ENCODE peak calls at places on chromosomes 6 and 20, in four cellular contexts. E is fibroblast of the aortic adventitia, X is brain microvascular endothelial cell, F is body of pancreas. V is an unnamed sample.
A peak's percentile ranks its signal among the peaks of the same experiment; 100 is the strongest.

GRCh38 chr20:32535953-32536823 is 48.9 kb downstream of the NOL4L start:
- DNase-seq in E (no peak), X (no peak), F (peak; percentile 81), V (no peak)

GRCh38 chr6:89082439-89082838 is 1.9 kb downstream of the PNRC1 start:
- DNase-seq in E (peak; percentile 70), X (peak; percentile 18), F (no peak), V (peak; percentile 38)

GRCh38 chr20:380763-381580 is 412 bp downstream of the TRIB3 start:
- DNase-seq in E (peak; percentile 83), X (peak; percentile 35), F (peak; percentile 65), V (peak; percentile 58)

GRCh38 chr6:93927731-93928130 is 508.4 kb upstream of the EPHA7 start:
- DNase-seq in E (no peak), X (no peak), F (peak; percentile 7), V (no peak)

GRCh38 chr20:15818651-15819071 is 754.6 kb downstream of the KIF16B start:
- DNase-seq in E (no peak), X (no peak), F (no peak), V (no peak)

GRCh38 chr6:129235167-129236072 is 352.5 kb downstream of the LAMA2 start:
- DNase-seq in E (peak; percentile 62), X (no peak), F (no peak), V (peak; percentile 63)

GRCh38 chr20:38658879-38659612 is 57.4 kb downstream of the ARHGAP40 start:
- DNase-seq in E (no peak), X (no peak), F (peak; percentile 46), V (no peak)

GRCh38 chr6:29602564-29603361 is 17.8 kb downstream of the OR2H2 start:
- DNase-seq in E (no peak), X (peak; percentile 20), F (no peak), V (no peak)

GRCh38 chr20:63402860-63403220 is 41.7 kb upstream of the CHRNA4 start:
- DNase-seq in E (no peak), X (no peak), F (no peak), V (no peak)

GRCh38 chr20:56411759-56412472 is at the start of gene CASS4:
- DNase-seq in E (peak; percentile 78), X (peak; percentile 91), F (no peak), V (peak; percentile 81)

GRCh38 chr6:84074988-84075781 is 41.6 kb downstream of the MRAP2 start:
- DNase-seq in E (peak; percentile 29), X (peak; percentile 38), F (no peak), V (peak; percentile 10)

GRCh38 chr6:128368213-128369000 is 152.0 kb downstream of the PTPRK start:
- DNase-seq in E (no peak), X (no peak), F (no peak), V (no peak)

GRCh38 chr20:64079273-64080012 is at the start of gene RGS19:
- DNase-seq in E (peak; percentile 55), X (no peak), F (peak; percentile 85), V (peak; percentile 46)

GRCh38 chr6:138500867-138501446 is 1.7 kb upstream of the NHSL1 start:
- DNase-seq in E (no peak), X (no peak), F (no peak), V (peak; percentile 62)

GRCh38 chr20:44120676-44121425 is 66.1 kb downstream of the JPH2 start:
- DNase-seq in E (no peak), X (no peak), F (no peak), V (no peak)

GRCh38 chr20:46999821-47000465 is 105.3 kb downstream of the EYA2 start:
- DNase-seq in E (no peak), X (no peak), F (no peak), V (no peak)

GRCh38 chr6:149925253-149925973 is 2.5 kb upstream of the RAET1G start:
- DNase-seq in E (no peak), X (peak; percentile 9), F (peak; percentile 29), V (no peak)

GRCh38 chr6:64553414-64553813 is 917.8 kb downstream of the PHF3 start:
- DNase-seq in E (no peak), X (no peak), F (no peak), V (no peak)

GRCh38 chr6:38713812-38714211 is 1.3 kb upstream of the DNAH8 start:
- DNase-seq in E (no peak), X (no peak), F (no peak), V (no peak)

GRCh38 chr6:31180500-31180899 is 10.0 kb upstream of the POU5F1 start:
- DNase-seq in E (peak; percentile 81), X (peak; percentile 28), F (peak; percentile 52), V (peak; percentile 71)

GRCh38 chr6:125869427-125869826 is 78.7 kb downstream of the NCOA7 start:
- DNase-seq in E (no peak), X (no peak), F (peak; percentile 57), V (no peak)

GRCh38 chr6:87858440-87858839 is 156.4 kb upstream of the AKIRIN2 start:
- DNase-seq in E (no peak), X (no peak), F (no peak), V (no peak)

GRCh38 chr20:13814672-13815071 is 29.8 kb downstream of the NDUFAF5 start:
- DNase-seq in E (no peak), X (no peak), F (no peak), V (no peak)

GRCh38 chr6:49784272-49784671 is 2.8 kb downstream of the PGK2 start:
- DNase-seq in E (no peak), X (no peak), F (no peak), V (no peak)

GRCh38 chr6:49790340-49790739 is 3.3 kb upstream of the PGK2 start:
- DNase-seq in E (no peak), X (no peak), F (no peak), V (no peak)

GRCh38 chr6:49782293-49783181 is 4.5 kb downstream of the PGK2 start:
- DNase-seq in E (no peak), X (no peak), F (no peak), V (no peak)

GRCh38 chr6:49787176-49787575 is at the start of gene PGK2:
- DNase-seq in E (no peak), X (no peak), F (no peak), V (no peak)
- TF ChIP-seq CTCF in E (no peak), X (no peak), F (no peak), V (no peak)

GRCh38 chr6:26613717-26614683 is 17.2 kb downstream of the ABT1 start:
- DNase-seq in E (no peak), X (no peak), F (peak; percentile 21), V (no peak)
- H3K4me3 ChIP-seq in E (no peak overlapping the region), X (peak overlapping the region; percentile 38), F (no peak overlapping the region), V (peak overlapping the region; percentile 20)

DNA sequence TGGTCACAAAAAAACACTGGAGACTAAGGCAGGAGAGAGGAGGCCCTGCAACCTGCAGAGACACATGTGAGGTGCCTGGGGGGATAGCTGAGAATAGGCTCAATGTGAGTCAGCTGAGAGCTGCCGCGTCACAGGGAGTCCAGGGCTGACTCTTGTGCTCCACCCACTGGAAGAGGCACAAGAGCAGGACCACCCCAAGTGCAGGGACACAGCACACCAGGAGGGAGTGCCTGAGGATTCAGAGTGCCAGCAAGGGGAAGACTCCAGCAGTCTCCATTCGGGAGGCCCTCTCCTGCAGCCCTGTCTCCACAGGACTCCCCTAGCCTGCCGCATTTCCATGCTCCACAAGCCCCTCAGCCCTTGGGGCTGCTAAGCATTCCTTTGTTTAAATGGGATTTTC is 105.5 kb downstream of the HUS1B start:
- DNase-seq in E (peak; percentile 31), X (peak; percentile 65), F (no peak), V (peak; percentile 42)
- TF ChIP-seq CTCF in E (peak; percentile 17), X (peak; percentile 60), F (no peak), V (peak; percentile 28)

GRCh38 chr6:41199427-41200246 is 1.3 kb downstream of the TREML2 start:
- DNase-seq in E (no peak), X (no peak), F (no peak), V (no peak)
- H3K4me3 ChIP-seq in E (no peak overlapping the region), X (no peak overlapping the region), F (no peak overlapping the region), V (no peak overlapping the region)

GRCh38 chr6:156779206-156780116 is 2.3 kb downstream of the ARID1B start:
- DNase-seq in E (no peak), X (no peak), F (peak; percentile 69), V (no peak)
- TF ChIP-seq CTCF in E (no peak), X (no peak), F (no peak), V (no peak)

GRCh38 chr6:169452869-169453186 is 199.2 kb upstream of the THBS2 start:
- DNase-seq in E (no peak), X (no peak), F (no peak), V (no peak)
- H3K4me3 ChIP-seq in E (no peak overlapping the region), X (no peak overlapping the region), F (no peak overlapping the region), V (no peak overlapping the region)

V was measured in astrocyte of the spinal cord.